ENCODE peak calls at places on chromosome 5, in seven cellular contexts. One of them, this sample, is unnamed.

GRCh38 chr5:91293131-91293530 is 90.0 kb downstream of the ARRDC3 start:
- DNase-seq in neural progenitor cell: peak
- DNase-seq in effector memory CD4-positive, alpha-beta T cell: no peak
- DNase-seq in tibial artery: no peak
- DNase-seq in body of pancreas: no peak
- DNase-seq in choroid plexus epithelial cell: peak
- DNase-seq in upper lobe of right lung: no peak
- DNase-seq in this sample: no peak

GRCh38 chr5:173624276-173624675 is 7.8 kb upstream of the BOD1 start:
- DNase-seq in body of pancreas: no peak
- DNase-seq in upper lobe of right lung: no peak
- DNase-seq in effector memory CD4-positive, alpha-beta T cell: no peak
- DNase-seq in neural progenitor cell: no peak
- DNase-seq in choroid plexus epithelial cell: no peak
- DNase-seq in tibial artery: no peak
- DNase-seq in this sample: no peak

GRCh38 chr5:42807722-42808447 is 3.8 kb downstream of the SELENOP start:
- DNase-seq in upper lobe of right lung: no peak
- DNase-seq in body of pancreas: peak
- DNase-seq in tibial artery: no peak
- DNase-seq in effector memory CD4-positive, alpha-beta T cell: no peak
- DNase-seq in choroid plexus epithelial cell: peak
- DNase-seq in neural progenitor cell: no peak
- DNase-seq in this sample: no peak

GRCh38 chr5:61167382-61167781 is 5.1 kb upstream of the SMIM15 start:
- DNase-seq in tibial artery: no peak
- DNase-seq in body of pancreas: peak
- DNase-seq in effector memory CD4-positive, alpha-beta T cell: no peak
- DNase-seq in upper lobe of right lung: no peak
- DNase-seq in choroid plexus epithelial cell: peak
- DNase-seq in neural progenitor cell: no peak
- DNase-seq in this sample: no peak

GRCh38 chr5:177457239-177458121 is 10.9 kb downstream of the PRR7 start:
- DNase-seq in tibial artery: peak
- DNase-seq in effector memory CD4-positive, alpha-beta T cell: peak
- DNase-seq in upper lobe of right lung: peak
- DNase-seq in neural progenitor cell: peak
- DNase-seq in body of pancreas: peak
- DNase-seq in choroid plexus epithelial cell: peak
- DNase-seq in this sample: peak

GRCh38 chr5:73544429-73545402 is 20.7 kb downstream of the ANKRA2 start:
- DNase-seq in neural progenitor cell: no peak
- DNase-seq in tibial artery: no peak
- DNase-seq in choroid plexus epithelial cell: peak
- DNase-seq in body of pancreas: peak
- DNase-seq in upper lobe of right lung: peak
- DNase-seq in effector memory CD4-positive, alpha-beta T cell: no peak
- DNase-seq in this sample: no peak

GRCh38 chr5:87069974-87070608 is 197.6 kb upstream of the RASA1 start:
- DNase-seq in tibial artery: peak
- DNase-seq in effector memory CD4-positive, alpha-beta T cell: no peak
- DNase-seq in upper lobe of right lung: no peak
- DNase-seq in neural progenitor cell: peak
- DNase-seq in body of pancreas: no peak
- DNase-seq in choroid plexus epithelial cell: peak
- DNase-seq in this sample: peak

GRCh38 chr5:43216941-43217340 is 24.9 kb downstream of the NIM1K start:
- DNase-seq in neural progenitor cell: no peak
- DNase-seq in upper lobe of right lung: no peak
- DNase-seq in tibial artery: no peak
- DNase-seq in choroid plexus epithelial cell: no peak
- DNase-seq in body of pancreas: no peak
- DNase-seq in effector memory CD4-positive, alpha-beta T cell: no peak
- DNase-seq in this sample: no peak

GRCh38 chr5:39419830-39420229 is 5.0 kb downstream of the DAB2 start:
- DNase-seq in effector memory CD4-positive, alpha-beta T cell: no peak
- DNase-seq in body of pancreas: no peak
- DNase-seq in tibial artery: no peak
- DNase-seq in choroid plexus epithelial cell: no peak
- DNase-seq in neural progenitor cell: no peak
- DNase-seq in upper lobe of right lung: no peak
- DNase-seq in this sample: no peak
- H3K4me3 ChIP-seq in effector memory CD4-positive, alpha-beta T cell: no peak
- H3K4me3 ChIP-seq in body of pancreas: no peak
- H3K4me3 ChIP-seq in tibial artery: no peak
- H3K4me3 ChIP-seq in choroid plexus epithelial cell: no peak
- H3K4me3 ChIP-seq in neural progenitor cell: no peak
- H3K4me3 ChIP-seq in upper lobe of right lung: no peak
- H3K4me3 ChIP-seq in this sample: no peak

GRCh38 chr5:88690619-88691560 is 192.1 kb downstream of the MEF2C start:
- DNase-seq in body of pancreas: peak
- DNase-seq in upper lobe of right lung: peak
- DNase-seq in effector memory CD4-positive, alpha-beta T cell: peak
- DNase-seq in tibial artery: peak
- DNase-seq in choroid plexus epithelial cell: peak
- DNase-seq in neural progenitor cell: peak
- DNase-seq in this sample: no peak
- H3K4me3 ChIP-seq in body of pancreas: no peak
- H3K4me3 ChIP-seq in upper lobe of right lung: peak
- H3K4me3 ChIP-seq in effector memory CD4-positive, alpha-beta T cell: no peak
- H3K4me3 ChIP-seq in tibial artery: peak
- H3K4me3 ChIP-seq in choroid plexus epithelial cell: peak
- H3K4me3 ChIP-seq in neural progenitor cell: peak
- H3K4me3 ChIP-seq in this sample: no peak

GRCh38 chr5:107968465-107968864 is 297.7 kb upstream of the EFNA5 start:
- DNase-seq in tibial artery: no peak
- DNase-seq in effector memory CD4-positive, alpha-beta T cell: no peak
- DNase-seq in upper lobe of right lung: no peak
- DNase-seq in neural progenitor cell: no peak
- DNase-seq in choroid plexus epithelial cell: no peak
- DNase-seq in body of pancreas: no peak
- DNase-seq in this sample: no peak
- H3K4me3 ChIP-seq in tibial artery: no peak
- H3K4me3 ChIP-seq in effector memory CD4-positive, alpha-beta T cell: no peak
- H3K4me3 ChIP-seq in upper lobe of right lung: no peak
- H3K4me3 ChIP-seq in neural progenitor cell: no peak
- H3K4me3 ChIP-seq in choroid plexus epithelial cell: no peak
- H3K4me3 ChIP-seq in body of pancreas: no peak
- H3K4me3 ChIP-seq in this sample: no peak

GRCh38 chr5:80231693-80232092 is 24.2 kb downstream of the SERINC5 start:
- DNase-seq in effector memory CD4-positive, alpha-beta T cell: no peak
- DNase-seq in neural progenitor cell: no peak
- DNase-seq in tibial artery: no peak
- DNase-seq in choroid plexus epithelial cell: no peak
- DNase-seq in body of pancreas: no peak
- DNase-seq in upper lobe of right lung: no peak
- DNase-seq in this sample: no peak

GRCh38 chr5:80231243-80231642 is 24.6 kb downstream of the SERINC5 start:
- DNase-seq in upper lobe of right lung: no peak
- DNase-seq in body of pancreas: no peak
- DNase-seq in tibial artery: no peak
- DNase-seq in neural progenitor cell: no peak
- DNase-seq in effector memory CD4-positive, alpha-beta T cell: no peak
- DNase-seq in choroid plexus epithelial cell: peak
- DNase-seq in this sample: no peak

GRCh38 chr5:80230269-80230992 is 25.4 kb downstream of the SERINC5 start:
- DNase-seq in neural progenitor cell: no peak
- DNase-seq in tibial artery: no peak
- DNase-seq in choroid plexus epithelial cell: no peak
- DNase-seq in upper lobe of right lung: no peak
- DNase-seq in body of pancreas: no peak
- DNase-seq in effector memory CD4-positive, alpha-beta T cell: no peak
- DNase-seq in this sample: no peak

GRCh38 chr5:80227979-80228596 is 27.8 kb downstream of the SERINC5 start:
- DNase-seq in upper lobe of right lung: no peak
- DNase-seq in choroid plexus epithelial cell: no peak
- DNase-seq in effector memory CD4-positive, alpha-beta T cell: no peak
- DNase-seq in neural progenitor cell: no peak
- DNase-seq in tibial artery: no peak
- DNase-seq in body of pancreas: no peak
- DNase-seq in this sample: no peak

GRCh38 chr5:80229902-80230255 is 26.0 kb downstream of the SERINC5 start:
- DNase-seq in effector memory CD4-positive, alpha-beta T cell: no peak
- DNase-seq in body of pancreas: no peak
- DNase-seq in upper lobe of right lung: no peak
- DNase-seq in neural progenitor cell: no peak
- DNase-seq in choroid plexus epithelial cell: no peak
- DNase-seq in tibial artery: no peak
- DNase-seq in this sample: no peak
- H3K4me3 ChIP-seq in effector memory CD4-positive, alpha-beta T cell: no peak
- H3K4me3 ChIP-seq in body of pancreas: no peak
- H3K4me3 ChIP-seq in upper lobe of right lung: no peak
- H3K4me3 ChIP-seq in neural progenitor cell: no peak
- H3K4me3 ChIP-seq in choroid plexus epithelial cell: no peak
- H3K4me3 ChIP-seq in tibial artery: no peak
- H3K4me3 ChIP-seq in this sample: no peak

GRCh38 chr5:109199294-109199693 is 210.5 kb downstream of the PJA2 start:
- DNase-seq in tibial artery: no peak
- DNase-seq in upper lobe of right lung: no peak
- DNase-seq in neural progenitor cell: no peak
- DNase-seq in effector memory CD4-positive, alpha-beta T cell: no peak
- DNase-seq in body of pancreas: no peak
- DNase-seq in choroid plexus epithelial cell: no peak
- DNase-seq in this sample: no peak
- H3K4me3 ChIP-seq in tibial artery: no peak
- H3K4me3 ChIP-seq in upper lobe of right lung: no peak
- H3K4me3 ChIP-seq in neural progenitor cell: no peak
- H3K4me3 ChIP-seq in effector memory CD4-positive, alpha-beta T cell: no peak
- H3K4me3 ChIP-seq in body of pancreas: no peak
- H3K4me3 ChIP-seq in choroid plexus epithelial cell: no peak
- H3K4me3 ChIP-seq in this sample: no peak

GRCh38 chr5:1504617-1505016 is 19.1 kb downstream of the LPCAT1 start:
- DNase-seq in tibial artery: no peak
- DNase-seq in body of pancreas: no peak
- DNase-seq in neural progenitor cell: no peak
- DNase-seq in upper lobe of right lung: no peak
- DNase-seq in effector memory CD4-positive, alpha-beta T cell: no peak
- DNase-seq in choroid plexus epithelial cell: no peak
- DNase-seq in this sample: no peak
- H3K4me3 ChIP-seq in tibial artery: no peak
- H3K4me3 ChIP-seq in body of pancreas: no peak
- H3K4me3 ChIP-seq in neural progenitor cell: no peak
- H3K4me3 ChIP-seq in upper lobe of right lung: no peak
- H3K4me3 ChIP-seq in effector memory CD4-positive, alpha-beta T cell: no peak
- H3K4me3 ChIP-seq in choroid plexus epithelial cell: no peak
- H3K4me3 ChIP-seq in this sample: peak

GRCh38 chr5:115842089-115842881 is 550 bp downstream of the AP3S1 start:
- DNase-seq in body of pancreas: peak
- DNase-seq in neural progenitor cell: peak
- DNase-seq in effector memory CD4-positive, alpha-beta T cell: no peak
- DNase-seq in choroid plexus epithelial cell: no peak
- DNase-seq in tibial artery: peak
- DNase-seq in upper lobe of right lung: no peak
- DNase-seq in this sample: peak

GRCh38 chr5:115842952-115843351 is 1.2 kb downstream of the AP3S1 start:
- DNase-seq in tibial artery: no peak
- DNase-seq in upper lobe of right lung: no peak
- DNase-seq in choroid plexus epithelial cell: no peak
- DNase-seq in effector memory CD4-positive, alpha-beta T cell: no peak
- DNase-seq in neural progenitor cell: no peak
- DNase-seq in body of pancreas: no peak
- DNase-seq in this sample: no peak

GRCh38 chr5:115841382-115842088 is at the start of the genes AP3S1 and ATG12:
- DNase-seq in tibial artery: peak
- DNase-seq in choroid plexus epithelial cell: peak
- DNase-seq in upper lobe of right lung: peak
- DNase-seq in neural progenitor cell: peak
- DNase-seq in effector memory CD4-positive, alpha-beta T cell: peak
- DNase-seq in body of pancreas: peak
- DNase-seq in this sample: peak

GRCh38 chr5:115844321-115844817 is 2.6 kb downstream of the AP3S1 start:
- DNase-seq in tibial artery: no peak
- DNase-seq in effector memory CD4-positive, alpha-beta T cell: no peak
- DNase-seq in neural progenitor cell: no peak
- DNase-seq in body of pancreas: no peak
- DNase-seq in choroid plexus epithelial cell: peak
- DNase-seq in upper lobe of right lung: no peak
- DNase-seq in this sample: no peak

DNA sequence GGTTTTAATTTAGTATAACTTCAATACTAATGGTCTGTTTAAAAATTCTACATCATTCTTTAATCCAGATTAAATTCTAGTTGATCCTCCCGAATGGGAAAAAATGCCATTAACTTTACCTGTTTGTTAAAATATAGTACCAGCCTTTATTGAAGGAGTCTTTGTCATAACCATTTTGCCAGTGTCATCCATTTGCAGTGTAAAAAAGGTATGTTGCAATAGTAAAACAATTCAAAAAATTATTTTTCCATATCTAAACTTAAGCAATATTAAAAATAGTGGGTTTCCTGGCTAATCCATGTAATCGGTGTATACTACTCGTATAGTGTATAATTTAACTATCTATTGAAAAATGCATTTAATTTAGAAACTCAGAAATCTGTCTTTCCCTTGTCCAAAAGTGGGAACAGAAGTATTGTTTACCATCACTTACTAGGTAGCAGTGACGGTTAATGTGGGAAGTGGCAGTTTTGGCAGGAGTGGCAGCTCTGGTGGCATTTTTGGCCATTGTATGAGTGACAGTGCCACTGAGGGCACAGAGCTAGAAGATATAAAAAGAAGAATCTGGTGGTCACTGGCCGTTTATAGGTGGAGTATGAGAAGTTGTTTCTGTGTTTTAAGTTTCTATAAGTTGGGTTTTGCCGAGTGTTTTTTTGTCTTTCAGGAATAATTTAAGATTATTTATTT is 1.9 kb downstream of the AP3S1 start:
- DNase-seq in tibial artery: no peak
- DNase-seq in neural progenitor cell: no peak
- DNase-seq in body of pancreas: no peak
- DNase-seq in upper lobe of right lung: no peak
- DNase-seq in effector memory CD4-positive, alpha-beta T cell: no peak
- DNase-seq in choroid plexus epithelial cell: no peak
- DNase-seq in this sample: no peak
- H3K4me3 ChIP-seq in tibial artery: peak
- H3K4me3 ChIP-seq in neural progenitor cell: peak
- H3K4me3 ChIP-seq in body of pancreas: no peak
- H3K4me3 ChIP-seq in upper lobe of right lung: peak
- H3K4me3 ChIP-seq in effector memory CD4-positive, alpha-beta T cell: no peak
- H3K4me3 ChIP-seq in choroid plexus epithelial cell: peak
- H3K4me3 ChIP-seq in this sample: peak

DNA sequence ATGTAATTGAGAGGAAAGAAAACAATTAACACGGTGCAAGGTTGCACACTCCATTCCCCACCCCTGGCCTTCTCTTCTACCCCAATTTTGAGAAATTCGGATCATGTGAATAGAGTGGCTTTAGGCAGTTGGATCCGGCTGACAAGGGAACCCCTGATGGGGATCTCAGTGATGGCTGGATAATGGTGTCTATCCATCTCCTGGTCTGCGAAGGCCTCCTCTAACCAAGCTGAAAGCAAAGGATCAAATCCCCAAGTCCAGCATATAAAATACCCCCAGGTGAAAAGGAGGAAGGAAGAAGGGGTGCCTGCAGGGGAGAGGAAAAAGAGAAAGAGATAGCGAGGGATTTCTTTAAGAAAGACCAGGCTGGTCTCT is 16.0 kb downstream of the NR2F1 start:
- DNase-seq in upper lobe of right lung: no peak
- DNase-seq in tibial artery: no peak
- DNase-seq in effector memory CD4-positive, alpha-beta T cell: no peak
- DNase-seq in choroid plexus epithelial cell: no peak
- DNase-seq in neural progenitor cell: peak
- DNase-seq in body of pancreas: no peak
- DNase-seq in this sample: no peak
- H3K4me3 ChIP-seq in upper lobe of right lung: peak
- H3K4me3 ChIP-seq in tibial artery: no peak
- H3K4me3 ChIP-seq in effector memory CD4-positive, alpha-beta T cell: no peak
- H3K4me3 ChIP-seq in choroid plexus epithelial cell: peak
- H3K4me3 ChIP-seq in neural progenitor cell: peak
- H3K4me3 ChIP-seq in body of pancreas: no peak
- H3K4me3 ChIP-seq in this sample: no peak

This sample was measured in GM12864.